ENCODE peak calls at places on chromosomes 1 and 21, in nine cellular contexts. B, L, S, T, X, U, F, O and N are unnamed samples.

GRCh38 chr1:154263465-154264332 is 8.7 kb upstream of the HAX1 start:
- DNase-seq in F (no peak), T (no peak), S (no peak), U (no peak), X (no peak), L (no peak), O (no peak), B (no peak), N (no peak)

GRCh38 chr1:155077758-155078495 is 710 bp upstream of the EFNA3 start:
- DNase-seq in F (no peak), B (no peak), T (no peak), L (no peak), X (no peak), O (peak), S (no peak), U (no peak), N (no peak)

GRCh38 chr1:86753700-86754099 is 49.3 kb downstream of the SH3GLB1 start:
- DNase-seq in L (peak), F (no peak), T (no peak), U (no peak), O (no peak), B (no peak), S (no peak), X (no peak), N (peak)

GRCh38 chr1:171805395-171806115 is 24.1 kb downstream of the METTL13 start:
- DNase-seq in T (no peak), F (no peak), U (no peak), O (no peak), S (no peak), B (no peak), L (peak), X (no peak), N (no peak)

GRCh38 chr1:97190326-97190725 is 468.7 kb downstream of the PTBP2 start:
- DNase-seq in U (no peak), S (no peak), X (no peak), O (no peak), T (no peak), B (no peak), L (peak), F (no peak), N (no peak)

GRCh38 chr1:204426474-204426873 is 14.9 kb upstream of the PPP1R15B start:
- DNase-seq in U (no peak), O (no peak), T (no peak), S (no peak), F (no peak), X (no peak), L (no peak), B (no peak), N (no peak)

GRCh38 chr1:27668808-27669723 is 2.9 kb downstream of the IFI6 start:
- DNase-seq in T (peak), X (peak), F (peak), B (no peak), L (peak), S (peak), U (no peak), O (peak), N (no peak)

GRCh38 chr1:16993521-16994038 is 13.2 kb upstream of the MFAP2 start:
- DNase-seq in O (no peak), L (no peak), B (no peak), S (no peak), U (no peak), T (no peak), X (no peak), F (no peak), N (no peak)

GRCh38 chr1:160795951-160796383 is at the start of gene LY9:
- DNase-seq in B (no peak), F (no peak), X (peak), S (peak), U (no peak), L (no peak), O (no peak), T (no peak), N (no peak)

GRCh38 chr1:32622806-32623694 is 27.3 kb downstream of the ZBTB8OS start:
- DNase-seq in U (no peak), S (no peak), X (no peak), T (no peak), B (no peak), L (no peak), F (no peak), O (no peak), N (no peak)

GRCh38 chr21:38669186-38669585 is 136.5 kb upstream of the ETS2 start:
- DNase-seq in L (peak), T (no peak), O (no peak), X (no peak), F (peak), S (no peak), U (no peak), B (no peak), N (no peak)